ENCODE peak calls at places on chromosomes 4 and X, in ten cellular contexts. X, A, I, L, Q, K, N, B, Y and J are unnamed samples. For H3K36me3, the result is how much of the 10 kb centered on the place peaks cover.

GRCh38 chr4:121726642-121727268 is 30.0 kb upstream of the ANXA5 start:
- DNase-seq in N (peak), L (peak), I (peak), A (no peak), K (no peak), X (peak), Y (peak), Q (peak), B (no peak), J (peak)

GRCh38 chrX:143664302-143664701 is 28.4 kb upstream of the SLITRK4 start:
- DNase-seq in Q (peak), X (no peak), Y (no peak), L (no peak), K (no peak), N (peak), B (no peak), I (peak), A (no peak), J (no peak)

GRCh38 chr4:174808119-174808518 is 20.9 kb downstream of the GLRA3 start:
- DNase-seq in Q (no peak), A (no peak), L (no peak), Y (no peak), X (no peak), K (no peak), I (no peak), N (no peak), B (no peak), J (no peak)

GRCh38 chrX:107731831-107732502 is 43.6 kb downstream of the TSC22D3 start:
- DNase-seq in Y (peak), A (peak), K (no peak), N (peak), X (no peak), I (peak), L (peak), B (no peak), Q (peak), J (no peak)

GRCh38 chr4:159296061-159296460 is 193.2 kb downstream of the RAPGEF2 start:
- DNase-seq in X (no peak), A (no peak), I (no peak), Q (no peak), N (peak), B (no peak), K (no peak), Y (no peak), L (peak), J (no peak)

GRCh38 chrX:135463937-135464336 is 42.2 kb downstream of the SMIM10L2A start:
- DNase-seq in I (peak), K (no peak), Y (no peak), X (no peak), L (no peak), Q (no peak), B (no peak), N (peak), A (no peak), J (no peak)

GRCh38 chr4:77820836-77821561 is 1.8 kb upstream of the CNOT6L start:
- DNase-seq in L (no peak), B (no peak), X (no peak), K (no peak), A (peak), N (no peak), I (no peak), Y (no peak), Q (peak), J (no peak)

GRCh38 chrX:134604701-134605271 is 53.5 kb downstream of the PLAC1 start:
- DNase-seq in X (no peak), B (no peak), L (no peak), Y (no peak), I (no peak), K (no peak), N (peak), Q (no peak), A (no peak), J (peak)

GRCh38 chrX:12985336-12985735 is 10.4 kb downstream of the TMSB4X start:
- DNase-seq in I (no peak), L (no peak), A (no peak), B (no peak), K (no peak), Y (no peak), N (no peak), X (no peak), Q (no peak), J (no peak)

GRCh38 chrX:153897899-153898298 is 6.6 kb upstream of the AVPR2 start:
- DNase-seq in I (peak), A (no peak), Q (no peak), N (no peak), K (no peak), Y (no peak), L (no peak), X (no peak), B (no peak), J (no peak)

GRCh38 chrX:104118765-104119164 is 6.4 kb downstream of the ZCCHC18 start:
- DNase-seq in X (no peak), L (no peak), I (no peak), Q (no peak), B (no peak), K (no peak), Y (no peak), N (no peak), A (no peak), J (no peak)

GRCh38 chr4:3740256-3740655 is 25.9 kb upstream of the ADRA2C start:
- DNase-seq in B (no peak), K (no peak), I (no peak), X (no peak), N (no peak), L (no peak), A (no peak), Y (no peak), Q (no peak), J (no peak)

GRCh38 chr4:27176400-27176799 is 315.8 kb downstream of the STIM2 start:
- DNase-seq in Y (no peak), L (no peak), X (no peak), K (no peak), I (no peak), N (peak), A (peak), Q (peak), B (peak), J (peak)

GRCh38 chr4:99879458-99879857 is 14.8 kb downstream of the LAMTOR3 start:
- DNase-seq in L (no peak), Y (no peak), X (no peak), I (no peak), A (no peak), N (no peak), K (no peak), Q (no peak), B (no peak), J (no peak)

GRCh38 chr4:88659061-88659889 is 38.4 kb downstream of the NAP1L5 start:
- DNase-seq in N (peak), Y (peak), I (peak), X (peak), L (peak), Q (peak), K (no peak), B (peak), A (peak), J (peak)

GRCh38 chr4:60216752-60217151 is 983.4 kb upstream of the ADGRL3 start:
- DNase-seq in B (no peak), Y (no peak), I (no peak), Q (no peak), L (no peak), K (no peak), A (no peak), X (no peak), N (peak), J (no peak)

GRCh38 chr4:175440776-175441175 is 371.3 kb downstream of the GPM6A start:
- DNase-seq in X (no peak), I (no peak), Y (no peak), K (no peak), L (no peak), B (no peak), A (no peak), N (no peak), Q (no peak), J (no peak)

GRCh38 chr4:109424093-109424818 is 9.4 kb upstream of the SEC24B start:
- DNase-seq in K (no peak), X (no peak), A (no peak), I (peak), N (no peak), B (peak), L (no peak), Q (no peak), Y (no peak), J (no peak)

GRCh38 chr4:112648263-112649054 is 11.5 kb downstream of the LARP7 start:
- DNase-seq in Y (no peak), N (no peak), B (no peak), I (no peak), K (no peak), X (no peak), L (no peak), Q (no peak), A (no peak), J (no peak)

GRCh38 chr4:154049457-154050181 is 260.7 kb upstream of the SFRP2 start:
- DNase-seq in Q (peak), I (peak), B (peak), Y (no peak), N (peak), X (no peak), K (no peak), L (no peak), A (no peak), J (peak)

GRCh38 chrX:35115205-35115604 is 172.6 kb downstream of the FAM47B start:
- DNase-seq in X (no peak), I (no peak), K (no peak), L (no peak), B (no peak), Y (peak), A (no peak), N (peak), Q (no peak), J (no peak)

GRCh38 chr4:133390198-133390855 is 241.2 kb downstream of the PCDH10 start:
- DNase-seq in B (no peak), I (no peak), A (no peak), L (no peak), K (no peak), Q (no peak), N (no peak), Y (no peak), X (no peak), J (no peak)

GRCh38 chr4:26000274-26000950 is 86.4 kb downstream of the SMIM20 start:
- DNase-seq in K (no peak), X (no peak), L (no peak), I (no peak), B (no peak), Q (no peak), N (peak), Y (no peak), A (no peak), J (no peak)

DNA sequence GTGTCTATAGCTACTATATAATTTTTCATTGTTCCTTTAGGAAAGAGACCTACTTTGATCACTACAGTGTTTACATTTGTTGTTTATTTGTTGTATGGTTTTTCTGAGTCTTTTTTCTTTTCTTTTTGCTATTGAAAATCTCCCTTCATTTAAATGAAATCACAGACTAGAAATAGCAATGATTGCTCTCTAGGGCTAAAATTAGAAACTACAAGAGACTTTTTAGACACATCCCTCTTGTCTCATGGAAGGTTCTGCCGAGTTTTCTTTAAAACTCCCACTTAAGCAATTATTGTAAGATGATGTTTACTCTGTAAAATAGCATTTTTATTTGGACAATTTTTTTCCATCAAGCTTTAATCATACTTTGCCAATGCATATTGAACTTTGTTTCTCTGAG is 136.6 kb downstream of the PALLD start:
- DNase-seq in B (no peak), K (no peak), N (peak), Y (no peak), A (no peak), I (no peak), L (no peak), X (no peak), Q (no peak), J (no peak)
- H3K4me3 ChIP-seq in B (no peak), K (peak), N (no peak), Y (peak), A (no peak), I (no peak), L (peak), X (no peak), Q (no peak), J (no peak)

DNA sequence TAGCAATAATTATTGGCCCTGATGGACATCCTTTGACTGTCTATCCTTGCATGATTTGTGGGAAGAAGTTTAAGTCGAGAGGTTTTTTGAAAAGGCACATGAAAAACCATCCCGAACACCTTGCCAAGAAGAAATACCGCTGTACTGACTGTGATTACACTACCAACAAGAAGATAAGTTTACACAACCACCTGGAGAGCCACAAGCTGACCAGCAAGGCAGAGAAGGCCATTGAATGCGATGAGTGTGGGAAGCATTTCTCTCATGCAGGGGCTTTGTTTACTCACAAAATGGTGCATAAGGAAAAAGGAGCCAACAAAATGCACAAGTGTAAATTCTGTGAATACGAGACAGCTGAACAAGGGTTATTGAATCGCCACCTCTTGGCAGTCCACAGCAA is 60.7 kb downstream of the ZFX start:
- DNase-seq in L (no peak), I (no peak), B (no peak), Q (no peak), Y (no peak), X (no peak), A (no peak), K (no peak), N (no peak), J (no peak)
- H3K36me3 ChIP-seq in L (under half), I (half or more), B (under half), Q (under half), Y (under half), X (under half), A (under half), K (under half), N (half or more), J (half or more)

GRCh38 chrX:110086916-110087484 is 84.1 kb downstream of the TMEM164 start:
- DNase-seq in Q (no peak), L (peak), Y (peak), K (no peak), I (peak), N (peak), A (no peak), B (no peak), X (no peak), J (no peak)
- H3K4me3 ChIP-seq in Q (no peak), L (peak), Y (no peak), K (no peak), I (no peak), N (no peak), A (no peak), B (no peak), X (no peak), J (no peak)

DNA sequence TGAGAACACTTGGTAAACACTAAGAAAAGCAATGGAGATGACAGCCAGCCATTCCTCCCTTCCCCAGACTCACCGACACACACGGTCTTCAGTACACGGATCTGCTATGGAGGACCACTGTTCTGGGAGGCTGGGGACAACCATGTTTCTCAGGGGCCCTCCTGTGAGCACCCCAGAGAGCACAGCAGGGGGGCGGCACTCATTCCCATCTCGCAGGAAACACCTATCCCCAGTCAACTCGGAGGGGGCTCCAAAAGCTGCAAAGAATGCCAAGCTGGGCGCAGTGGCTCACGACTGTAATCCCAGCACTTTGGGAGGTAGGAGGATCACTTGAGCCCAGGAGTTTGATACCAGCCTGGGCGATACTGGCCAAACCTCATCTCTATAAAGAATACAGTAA is 172.1 kb downstream of the AFAP1 start:
- DNase-seq in B (no peak), K (no peak), L (no peak), I (no peak), Q (no peak), N (no peak), X (no peak), Y (no peak), A (no peak), J (no peak)
- H3K36me3 ChIP-seq in B (under half), K (half or more), L (under half), I (under half), Q (under half), N (half or more), X (under half), Y (under half), A (under half), J (under half)

DNA sequence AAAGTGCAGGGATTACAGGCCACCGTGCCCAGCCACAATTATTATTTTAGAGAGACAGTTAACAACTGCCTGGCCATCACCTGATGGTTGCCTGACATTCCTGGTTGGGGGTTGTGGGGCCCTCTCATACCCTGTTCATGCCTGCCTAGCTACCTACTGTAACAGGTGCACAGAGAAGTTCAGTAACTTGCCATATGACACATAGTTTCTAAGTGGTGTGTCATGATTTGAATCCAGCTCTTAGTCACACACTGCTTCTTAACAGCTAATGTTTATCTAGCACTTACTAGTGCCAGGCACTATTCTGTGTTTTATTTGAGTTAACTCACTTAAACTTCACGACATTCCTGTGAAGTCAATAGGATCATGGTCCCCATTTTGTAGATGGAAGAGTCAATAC is 122.7 kb upstream of the JADE1 start:
- DNase-seq in B (no peak), L (no peak), Y (no peak), N (no peak), K (no peak), A (no peak), I (no peak), X (no peak), Q (no peak), J (no peak)
- H3K4me3 ChIP-seq in B (no peak), L (no peak), Y (no peak), N (no peak), K (no peak), A (no peak), I (no peak), X (no peak), Q (no peak), J (no peak)

DNA sequence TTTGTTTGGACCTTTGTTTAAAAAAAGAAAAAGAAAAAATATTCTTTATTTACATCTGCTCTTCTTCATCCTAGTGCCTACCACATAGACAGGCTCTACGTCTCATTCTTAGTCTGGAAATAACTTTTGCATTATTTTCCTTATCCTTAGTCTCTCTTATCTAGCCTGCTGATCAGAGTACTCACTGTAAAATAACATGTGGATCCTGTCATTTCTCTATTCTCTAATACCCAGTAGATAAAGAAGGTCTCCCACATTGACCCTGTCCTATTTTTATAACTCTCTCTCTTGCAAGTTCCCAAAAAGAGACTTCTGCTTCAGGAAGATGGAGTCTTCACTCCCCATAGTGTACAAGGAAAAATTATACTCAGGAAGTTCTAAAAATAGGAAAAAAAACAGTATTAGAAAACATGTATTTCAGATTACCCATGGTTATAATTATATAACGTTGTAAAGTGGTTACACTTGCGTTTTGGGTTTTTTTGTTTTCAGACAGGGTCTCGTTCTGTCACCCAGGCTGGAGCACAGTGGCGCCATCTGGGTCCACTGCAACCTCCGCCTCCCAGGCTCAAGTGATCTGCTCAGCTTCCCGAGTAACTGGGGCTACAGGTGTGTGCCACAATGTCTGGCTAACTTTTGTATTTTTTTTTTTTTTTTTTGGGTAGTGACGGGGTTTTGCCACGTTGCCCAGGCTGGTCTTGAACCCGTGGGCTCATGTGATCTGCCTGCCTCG is 23.8 kb downstream of the ZFX start:
- DNase-seq in K (no peak), A (no peak), L (no peak), Y (no peak), Q (no peak), B (no peak), X (no peak), N (peak), I (no peak), J (no peak)
- H3K36me3 ChIP-seq in K (under half), A (under half), L (under half), Y (under half), Q (under half), B (under half), X (under half), N (half or more), I (under half), J (half or more)

DNA sequence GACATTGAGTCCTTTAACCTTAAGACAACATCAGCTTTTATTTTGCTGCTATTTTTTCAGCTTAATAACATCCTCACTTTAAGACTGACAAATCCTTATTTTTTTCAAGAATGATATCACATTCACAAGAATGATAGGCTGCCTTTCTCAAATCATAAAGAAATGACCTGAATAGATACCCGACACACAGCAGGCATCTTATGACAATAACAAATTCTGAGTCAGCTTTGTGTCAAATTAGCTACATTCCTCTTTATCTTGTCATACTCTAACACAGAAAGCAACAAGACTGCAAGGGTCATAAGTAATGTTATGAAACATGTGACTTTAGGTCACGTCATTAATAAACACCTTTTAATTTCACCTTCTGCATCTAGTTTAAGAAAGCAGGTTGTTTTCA is 2387.6 kb downstream of the PCDH7 start:
- DNase-seq in Q (no peak), I (no peak), Y (no peak), L (no peak), A (no peak), B (no peak), X (no peak), N (peak), K (no peak), J (no peak)
- H3K4me3 ChIP-seq in Q (no peak), I (no peak), Y (no peak), L (no peak), A (no peak), B (no peak), X (no peak), N (no peak), K (no peak), J (no peak)

GRCh38 chr4:1234811-1235292 is 14.1 kb downstream of the CTBP1 start:
- DNase-seq in N (no peak), X (no peak), Y (no peak), I (no peak), L (no peak), K (peak), Q (no peak), A (no peak), B (no peak), J (no peak)
- H3K36me3 ChIP-seq in N (half or more), X (half or more), Y (under half), I (half or more), L (under half), K (half or more), Q (under half), A (under half), B (under half), J (half or more)